ENCODE peak calls at places on chromosomes 1 and 21, in ten cellular contexts. One of them, this sample, is unnamed.

GRCh38 chr1:46595127-46595526 is 8.9 kb downstream of the MKNK1 start:
- DNase-seq in CD8-positive, alpha-beta T cell: no peak
- DNase-seq in breast epithelium: no peak
- DNase-seq in fibroblast of the aortic adventitia: peak
- DNase-seq in Caco-2: no peak
- DNase-seq in upper lobe of left lung: no peak
- DNase-seq in HFF-Myc: no peak
- DNase-seq in MM.1S: no peak
- DNase-seq in Peyer's patch: no peak
- DNase-seq in ovary: no peak
- DNase-seq in this sample: no peak

GRCh38 chr1:37763791-37764741 is 854 bp downstream of the EPHA10 start:
- DNase-seq in CD8-positive, alpha-beta T cell: no peak
- DNase-seq in HFF-Myc: peak
- DNase-seq in ovary: peak
- DNase-seq in Peyer's patch: no peak
- DNase-seq in MM.1S: peak
- DNase-seq in fibroblast of the aortic adventitia: peak
- DNase-seq in upper lobe of left lung: peak
- DNase-seq in breast epithelium: no peak
- DNase-seq in Caco-2: peak
- DNase-seq in this sample: no peak

GRCh38 chr21:41207401-41208388 is 39.7 kb downstream of the BACE2 start:
- DNase-seq in Peyer's patch: no peak
- DNase-seq in CD8-positive, alpha-beta T cell: no peak
- DNase-seq in Caco-2: no peak
- DNase-seq in ovary: no peak
- DNase-seq in HFF-Myc: no peak
- DNase-seq in upper lobe of left lung: no peak
- DNase-seq in breast epithelium: peak
- DNase-seq in MM.1S: peak
- DNase-seq in fibroblast of the aortic adventitia: peak
- DNase-seq in this sample: peak

GRCh38 chr1:198529414-198529813 is 11.1 kb downstream of the ATP6V1G3 start:
- DNase-seq in CD8-positive, alpha-beta T cell: no peak
- DNase-seq in HFF-Myc: peak
- DNase-seq in Peyer's patch: no peak
- DNase-seq in MM.1S: no peak
- DNase-seq in breast epithelium: no peak
- DNase-seq in upper lobe of left lung: no peak
- DNase-seq in fibroblast of the aortic adventitia: peak
- DNase-seq in Caco-2: no peak
- DNase-seq in ovary: no peak
- DNase-seq in this sample: no peak

GRCh38 chr1:44822131-44822701 is 13.9 kb downstream of the BTBD19 start:
- DNase-seq in MM.1S: no peak
- DNase-seq in fibroblast of the aortic adventitia: no peak
- DNase-seq in upper lobe of left lung: no peak
- DNase-seq in CD8-positive, alpha-beta T cell: no peak
- DNase-seq in ovary: peak
- DNase-seq in HFF-Myc: no peak
- DNase-seq in Caco-2: no peak
- DNase-seq in Peyer's patch: no peak
- DNase-seq in breast epithelium: no peak
- DNase-seq in this sample: no peak

GRCh38 chr21:45525153-45525909 is 16.9 kb downstream of the SLC19A1 start:
- DNase-seq in Peyer's patch: no peak
- DNase-seq in breast epithelium: no peak
- DNase-seq in MM.1S: no peak
- DNase-seq in HFF-Myc: no peak
- DNase-seq in fibroblast of the aortic adventitia: no peak
- DNase-seq in CD8-positive, alpha-beta T cell: no peak
- DNase-seq in upper lobe of left lung: peak
- DNase-seq in ovary: peak
- DNase-seq in Caco-2: peak
- DNase-seq in this sample: no peak

GRCh38 chr1:57983441-57983840 is 559.6 kb upstream of the DAB1 start:
- DNase-seq in Peyer's patch: no peak
- DNase-seq in ovary: no peak
- DNase-seq in breast epithelium: no peak
- DNase-seq in CD8-positive, alpha-beta T cell: no peak
- DNase-seq in HFF-Myc: no peak
- DNase-seq in MM.1S: no peak
- DNase-seq in upper lobe of left lung: no peak
- DNase-seq in Caco-2: no peak
- DNase-seq in fibroblast of the aortic adventitia: no peak
- DNase-seq in this sample: no peak

GRCh38 chr1:32878183-32878582 is 7.5 kb upstream of the FNDC5 start:
- DNase-seq in fibroblast of the aortic adventitia: peak
- DNase-seq in HFF-Myc: no peak
- DNase-seq in ovary: no peak
- DNase-seq in CD8-positive, alpha-beta T cell: no peak
- DNase-seq in MM.1S: no peak
- DNase-seq in upper lobe of left lung: no peak
- DNase-seq in Caco-2: no peak
- DNase-seq in breast epithelium: no peak
- DNase-seq in Peyer's patch: no peak
- DNase-seq in this sample: no peak

GRCh38 chr1:62209931-62210595 is 15.4 kb downstream of the L1TD1 start:
- DNase-seq in fibroblast of the aortic adventitia: no peak
- DNase-seq in Caco-2: no peak
- DNase-seq in HFF-Myc: peak
- DNase-seq in Peyer's patch: no peak
- DNase-seq in upper lobe of left lung: no peak
- DNase-seq in CD8-positive, alpha-beta T cell: no peak
- DNase-seq in breast epithelium: no peak
- DNase-seq in MM.1S: no peak
- DNase-seq in ovary: no peak
- DNase-seq in this sample: no peak

GRCh38 chr1:61782771-61783170 is 40.5 kb downstream of the PATJ start:
- DNase-seq in fibroblast of the aortic adventitia: no peak
- DNase-seq in breast epithelium: no peak
- DNase-seq in CD8-positive, alpha-beta T cell: peak
- DNase-seq in upper lobe of left lung: no peak
- DNase-seq in HFF-Myc: no peak
- DNase-seq in Caco-2: no peak
- DNase-seq in ovary: no peak
- DNase-seq in Peyer's patch: peak
- DNase-seq in MM.1S: peak
- DNase-seq in this sample: no peak

GRCh38 chr1:25990702-25991395 is 7.0 kb downstream of the PAFAH2 start:
- DNase-seq in Caco-2: no peak
- DNase-seq in MM.1S: no peak
- DNase-seq in fibroblast of the aortic adventitia: no peak
- DNase-seq in CD8-positive, alpha-beta T cell: no peak
- DNase-seq in breast epithelium: no peak
- DNase-seq in Peyer's patch: peak
- DNase-seq in upper lobe of left lung: no peak
- DNase-seq in HFF-Myc: no peak
- DNase-seq in ovary: no peak
- DNase-seq in this sample: no peak

GRCh38 chr1:110746644-110747259 is 72.0 kb upstream of the KCNA3 start:
- DNase-seq in Peyer's patch: peak
- DNase-seq in breast epithelium: no peak
- DNase-seq in MM.1S: peak
- DNase-seq in CD8-positive, alpha-beta T cell: peak
- DNase-seq in upper lobe of left lung: no peak
- DNase-seq in ovary: peak
- DNase-seq in fibroblast of the aortic adventitia: peak
- DNase-seq in HFF-Myc: peak
- DNase-seq in Caco-2: peak
- DNase-seq in this sample: peak

DNA sequence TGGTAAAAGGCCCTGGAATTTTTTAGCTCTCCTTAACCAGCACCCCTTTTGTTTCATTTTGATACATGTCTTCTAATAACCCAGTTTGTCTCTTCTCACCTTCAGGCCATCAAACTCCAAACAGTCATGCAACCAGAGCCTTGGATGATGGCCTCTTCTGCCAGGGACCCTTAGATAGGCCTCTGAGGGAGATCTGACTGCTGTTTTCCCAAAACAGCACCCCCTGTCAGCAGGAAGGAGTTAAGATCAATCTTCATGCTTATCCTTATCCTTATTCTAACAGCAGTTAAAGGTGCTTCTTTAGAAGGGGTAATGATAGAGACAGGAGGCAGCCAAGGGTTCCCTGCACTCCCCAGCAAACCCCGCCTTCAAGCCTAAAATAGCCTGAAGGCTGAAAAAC is 49.5 kb upstream of the VANGL1 start:
- DNase-seq in Peyer's patch: no peak
- DNase-seq in fibroblast of the aortic adventitia: no peak
- DNase-seq in Caco-2: no peak
- DNase-seq in HFF-Myc: no peak
- DNase-seq in MM.1S: no peak
- DNase-seq in upper lobe of left lung: no peak
- DNase-seq in ovary: no peak
- DNase-seq in breast epithelium: no peak
- DNase-seq in CD8-positive, alpha-beta T cell: no peak
- DNase-seq in this sample: no peak
- TF ChIP-seq CTCF in Peyer's patch: no peak
- TF ChIP-seq CTCF in fibroblast of the aortic adventitia: no peak
- TF ChIP-seq CTCF in Caco-2: no peak
- TF ChIP-seq CTCF in HFF-Myc: peak
- TF ChIP-seq CTCF in MM.1S: no peak
- TF ChIP-seq CTCF in upper lobe of left lung: no peak
- TF ChIP-seq CTCF in ovary: no peak
- TF ChIP-seq CTCF in breast epithelium: no peak
- TF ChIP-seq CTCF in CD8-positive, alpha-beta T cell: no peak
- TF ChIP-seq CTCF in this sample: peak

GRCh38 chr1:156676820-156677615 is at the start of gene NES:
- DNase-seq in Caco-2: peak
- DNase-seq in CD8-positive, alpha-beta T cell: no peak
- DNase-seq in upper lobe of left lung: peak
- DNase-seq in HFF-Myc: no peak
- DNase-seq in fibroblast of the aortic adventitia: peak
- DNase-seq in ovary: no peak
- DNase-seq in MM.1S: no peak
- DNase-seq in Peyer's patch: no peak
- DNase-seq in breast epithelium: no peak
- DNase-seq in this sample: no peak
- H3K4me3 ChIP-seq in Caco-2: peak
- H3K4me3 ChIP-seq in CD8-positive, alpha-beta T cell: peak
- H3K4me3 ChIP-seq in upper lobe of left lung: peak
- H3K4me3 ChIP-seq in HFF-Myc: peak
- H3K4me3 ChIP-seq in fibroblast of the aortic adventitia: peak
- H3K4me3 ChIP-seq in ovary: peak
- H3K4me3 ChIP-seq in MM.1S: peak
- H3K4me3 ChIP-seq in Peyer's patch: peak
- H3K4me3 ChIP-seq in breast epithelium: peak
- H3K4me3 ChIP-seq in this sample: peak

GRCh38 chr1:98940680-98941079 is 64.0 kb downstream of the PLPPR5 start:
- DNase-seq in ovary: no peak
- DNase-seq in fibroblast of the aortic adventitia: peak
- DNase-seq in HFF-Myc: peak
- DNase-seq in Peyer's patch: no peak
- DNase-seq in Caco-2: no peak
- DNase-seq in MM.1S: no peak
- DNase-seq in breast epithelium: no peak
- DNase-seq in CD8-positive, alpha-beta T cell: no peak
- DNase-seq in upper lobe of left lung: no peak
- DNase-seq in this sample: no peak

GRCh38 chr1:98939471-98939870 is 65.2 kb downstream of the PLPPR5 start:
- DNase-seq in MM.1S: no peak
- DNase-seq in Peyer's patch: no peak
- DNase-seq in Caco-2: no peak
- DNase-seq in ovary: no peak
- DNase-seq in breast epithelium: no peak
- DNase-seq in HFF-Myc: no peak
- DNase-seq in fibroblast of the aortic adventitia: no peak
- DNase-seq in CD8-positive, alpha-beta T cell: no peak
- DNase-seq in upper lobe of left lung: peak
- DNase-seq in this sample: no peak

DNA sequence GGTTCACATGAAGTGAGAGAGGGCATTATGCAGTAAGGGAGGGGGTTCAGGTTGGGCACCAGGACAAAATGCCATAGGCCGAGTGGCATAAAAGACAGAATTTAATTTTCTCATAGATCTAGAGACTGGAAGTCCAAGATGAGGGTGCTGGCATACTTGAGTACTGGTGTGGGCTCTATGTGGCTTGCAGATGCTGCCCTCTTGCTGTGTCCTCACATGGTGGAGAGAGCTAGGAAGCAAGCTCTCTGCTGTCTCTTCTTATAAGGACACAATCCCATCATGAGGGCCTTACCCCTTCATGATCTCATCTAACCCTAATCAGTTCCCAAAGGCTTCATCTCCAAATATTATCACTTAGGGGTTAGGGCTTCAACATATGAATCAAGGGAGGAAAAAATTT is 64.6 kb downstream of the PLPPR5 start:
- DNase-seq in fibroblast of the aortic adventitia: no peak
- DNase-seq in Caco-2: no peak
- DNase-seq in CD8-positive, alpha-beta T cell: no peak
- DNase-seq in Peyer's patch: no peak
- DNase-seq in upper lobe of left lung: no peak
- DNase-seq in ovary: no peak
- DNase-seq in HFF-Myc: no peak
- DNase-seq in breast epithelium: no peak
- DNase-seq in MM.1S: no peak
- DNase-seq in this sample: no peak
- TF ChIP-seq CTCF in fibroblast of the aortic adventitia: no peak
- TF ChIP-seq CTCF in Caco-2: no peak
- TF ChIP-seq CTCF in CD8-positive, alpha-beta T cell: no peak
- TF ChIP-seq CTCF in Peyer's patch: no peak
- TF ChIP-seq CTCF in upper lobe of left lung: no peak
- TF ChIP-seq CTCF in ovary: no peak
- TF ChIP-seq CTCF in HFF-Myc: no peak
- TF ChIP-seq CTCF in breast epithelium: no peak
- TF ChIP-seq CTCF in MM.1S: no peak
- TF ChIP-seq CTCF in this sample: no peak

GRCh38 chr1:207670192-207670591 is 25.3 kb downstream of the CR1L start:
- DNase-seq in breast epithelium: no peak
- DNase-seq in HFF-Myc: no peak
- DNase-seq in MM.1S: peak
- DNase-seq in upper lobe of left lung: no peak
- DNase-seq in Peyer's patch: no peak
- DNase-seq in ovary: no peak
- DNase-seq in fibroblast of the aortic adventitia: no peak
- DNase-seq in CD8-positive, alpha-beta T cell: no peak
- DNase-seq in Caco-2: no peak
- DNase-seq in this sample: no peak

GRCh38 chr1:207669469-207670111 is 24.7 kb downstream of the CR1L start:
- DNase-seq in ovary: no peak
- DNase-seq in CD8-positive, alpha-beta T cell: no peak
- DNase-seq in upper lobe of left lung: peak
- DNase-seq in Peyer's patch: no peak
- DNase-seq in HFF-Myc: no peak
- DNase-seq in breast epithelium: no peak
- DNase-seq in fibroblast of the aortic adventitia: no peak
- DNase-seq in MM.1S: no peak
- DNase-seq in Caco-2: no peak
- DNase-seq in this sample: no peak

GRCh38 chr1:207670997-207671396 is 26.1 kb downstream of the CR1L start:
- DNase-seq in fibroblast of the aortic adventitia: no peak
- DNase-seq in Caco-2: no peak
- DNase-seq in upper lobe of left lung: no peak
- DNase-seq in MM.1S: peak
- DNase-seq in HFF-Myc: no peak
- DNase-seq in ovary: no peak
- DNase-seq in Peyer's patch: no peak
- DNase-seq in breast epithelium: no peak
- DNase-seq in CD8-positive, alpha-beta T cell: no peak
- DNase-seq in this sample: peak

GRCh38 chr1:207673399-207673798 is 28.5 kb downstream of the CR1L start:
- DNase-seq in CD8-positive, alpha-beta T cell: no peak
- DNase-seq in fibroblast of the aortic adventitia: no peak
- DNase-seq in MM.1S: no peak
- DNase-seq in ovary: no peak
- DNase-seq in upper lobe of left lung: no peak
- DNase-seq in breast epithelium: no peak
- DNase-seq in Caco-2: no peak
- DNase-seq in HFF-Myc: no peak
- DNase-seq in Peyer's patch: no peak
- DNase-seq in this sample: no peak

GRCh38 chr1:207672525-207673130 is 27.7 kb downstream of the CR1L start:
- DNase-seq in HFF-Myc: peak
- DNase-seq in Peyer's patch: no peak
- DNase-seq in upper lobe of left lung: no peak
- DNase-seq in Caco-2: no peak
- DNase-seq in ovary: no peak
- DNase-seq in breast epithelium: no peak
- DNase-seq in MM.1S: peak
- DNase-seq in CD8-positive, alpha-beta T cell: no peak
- DNase-seq in fibroblast of the aortic adventitia: peak
- DNase-seq in this sample: no peak
- H3K4me3 ChIP-seq in HFF-Myc: no peak
- H3K4me3 ChIP-seq in Peyer's patch: no peak
- H3K4me3 ChIP-seq in upper lobe of left lung: no peak
- H3K4me3 ChIP-seq in Caco-2: no peak
- H3K4me3 ChIP-seq in ovary: no peak
- H3K4me3 ChIP-seq in breast epithelium: no peak
- H3K4me3 ChIP-seq in MM.1S: no peak
- H3K4me3 ChIP-seq in CD8-positive, alpha-beta T cell: no peak
- H3K4me3 ChIP-seq in fibroblast of the aortic adventitia: no peak
- H3K4me3 ChIP-seq in this sample: no peak

This sample was measured in epithelial cell of proximal tubule.